ENCODE peak calls at places on chromosomes 13 and 19, in four cellular contexts. I is astrocyte; Z is lower leg skin; S is CD4-positive, alpha-beta T cell. P is an unnamed sample.

GRCh38 chr13:98749501-98749900 is 3.0 kb downstream of the SLC15A1 start:
- DNase-seq in I (peak; percentile 79), Z (no peak), S (no peak), P (no peak)

GRCh38 chr13:82717249-82717648 is 1165.0 kb downstream of the SLITRK1 start:
- DNase-seq in I (peak; percentile 85), Z (no peak), S (no peak), P (no peak)

GRCh38 chr13:93307651-93308050 is 81.0 kb downstream of the GPC6 start:
- DNase-seq in I (no peak), Z (no peak), S (no peak), P (no peak)

GRCh38 chr19:31501427-31502195 is 152.4 kb upstream of the TSHZ3 start:
- DNase-seq in I (no peak), Z (no peak), S (no peak), P (no peak)

GRCh38 chr13:109856350-109856749 is 70.0 kb upstream of the IRS2 start:
- DNase-seq in I (no peak), Z (no peak), S (no peak), P (no peak)

GRCh38 chr19:6577410-6578125 is 13.4 kb downstream of the CD70 start:
- DNase-seq in I (no peak), Z (no peak), S (no peak), P (no peak)

GRCh38 chr13:113672002-113672651 is 5.1 kb downstream of the GRK1 start:
- DNase-seq in I (no peak), Z (no peak), S (no peak), P (peak; percentile 4)

GRCh38 chr19:41299046-41299754 is 10.8 kb upstream of the CCDC97 start:
- DNase-seq in I (no peak), Z (peak; percentile 64), S (no peak), P (no peak)

GRCh38 chr19:7918615-7919421 is 1.3 kb upstream of the SNAPC2 start:
- DNase-seq in I (no peak), Z (no peak), S (no peak), P (no peak)

GRCh38 chr19:53772943-53773342 is 51.2 kb downstream of the NLRP12 start:
- DNase-seq in I (peak; percentile 40), Z (peak; percentile 61), S (peak; percentile 31), P (peak; percentile 17)

GRCh38 chr19:12665646-12666304 is 767 bp downstream of the MAN2B1 start:
- DNase-seq in I (no peak), Z (no peak), S (no peak), P (no peak)

GRCh38 chr13:113796211-113796875 is 37.3 kb downstream of the TMEM255B start:
- DNase-seq in I (no peak), Z (no peak), S (no peak), P (no peak)

GRCh38 chr19:30269638-30270037 is 102.5 kb upstream of the ZNF536 start:
- DNase-seq in I (no peak), Z (no peak), S (no peak), P (no peak)

GRCh38 chr13:43816401-43816889 is 29.7 kb upstream of the ENOX1 start:
- DNase-seq in I (no peak), Z (no peak), S (no peak), P (no peak)

GRCh38 chr13:41029629-41030028 is 10.5 kb upstream of the ELF1 start:
- DNase-seq in I (no peak), Z (no peak), S (no peak), P (no peak)

GRCh38 chr13:59702269-59702668 is 461.5 kb downstream of the DIAPH3 start:
- DNase-seq in I (no peak), Z (no peak), S (no peak), P (no peak)

GRCh38 chr13:29359181-29359580 is 236.3 kb downstream of the SLC7A1 start:
- DNase-seq in I (no peak), Z (no peak), S (no peak), P (no peak)

GRCh38 chr19:54518844-54519243 is 16.2 kb downstream of the LAIR2 start:
- DNase-seq in I (no peak), Z (no peak), S (no peak), P (no peak)

GRCh38 chr19:38321646-38322323 is 2.1 kb downstream of the KCNK6 start:
- DNase-seq in I (peak; percentile 30), Z (no peak), S (no peak), P (no peak)

GRCh38 chr19:42303101-42303464 is 659 bp upstream of the PAFAH1B3 start:
- DNase-seq in I (no peak), Z (no peak), S (no peak), P (no peak)

DNA sequence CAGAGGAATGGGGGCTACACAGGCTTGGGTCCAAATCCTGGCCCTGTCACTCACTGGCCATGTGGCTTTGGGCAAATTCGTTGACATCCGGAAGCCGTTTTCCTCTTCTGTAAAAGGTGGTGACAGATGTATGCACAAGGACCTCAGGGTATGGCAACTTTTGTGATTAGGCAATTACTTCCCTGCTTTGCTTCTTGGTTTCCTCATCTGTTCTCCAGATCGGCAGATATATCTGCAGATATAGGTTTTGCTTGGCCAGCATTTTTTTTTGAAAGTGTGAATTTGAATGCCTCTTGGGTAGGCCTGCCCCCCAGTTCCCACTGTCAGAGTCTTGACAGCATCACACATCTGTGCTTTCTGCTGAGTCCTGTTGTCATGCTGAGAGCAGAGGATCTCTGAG is 17.7 kb downstream of the TMEM272 start:
- DNase-seq in I (no peak), Z (no peak), S (no peak), P (no peak)
- TF ChIP-seq CTCF in I (no peak), Z (no peak), S (no peak), P (no peak)

DNA sequence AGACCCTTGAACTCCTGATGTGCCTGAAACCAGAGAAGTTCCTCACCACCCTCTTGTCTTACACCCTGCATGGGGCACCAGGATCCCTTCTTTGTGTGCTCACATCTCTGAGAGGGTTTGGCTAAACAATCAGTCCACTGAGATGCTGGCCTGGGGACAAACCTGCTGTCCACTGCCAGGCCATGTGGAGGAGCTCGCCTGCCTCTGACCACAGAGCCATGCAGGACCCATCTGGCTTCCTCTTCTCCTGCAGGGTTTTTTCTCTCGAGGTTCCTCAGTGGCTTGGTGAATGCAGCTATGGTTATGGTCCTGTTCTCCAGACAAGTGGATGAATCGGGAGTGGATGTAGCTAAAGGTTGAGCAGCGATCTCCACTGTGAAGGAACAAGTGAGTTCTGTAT is 49.1 kb upstream of the MEDAG start:
- DNase-seq in I (no peak), Z (no peak), S (no peak), P (no peak)
- TF ChIP-seq CTCF in I (no peak), Z (no peak), S (no peak), P (no peak)

GRCh38 chr19:17794412-17794730 is 567 bp upstream of the B3GNT3 start:
- DNase-seq in I (no peak), Z (no peak), S (no peak), P (no peak)
- TF ChIP-seq CTCF in I (no peak), Z (no peak), S (no peak), P (no peak)

GRCh38 chr19:48283908-48284307 is 14.0 kb downstream of the ZNF114 start:
- DNase-seq in I (peak; percentile 94), Z (no peak), S (no peak), P (no peak)

GRCh38 chr19:48284891-48285290 is 15.0 kb downstream of the ZNF114 start:
- DNase-seq in I (peak; percentile 30), Z (no peak), S (no peak), P (no peak)

GRCh38 chr19:48274938-48275337 is 5.1 kb downstream of the ZNF114 start:
- DNase-seq in I (no peak), Z (no peak), S (no peak), P (no peak)

GRCh38 chr19:48274173-48274572 is 4.3 kb downstream of the ZNF114 start:
- DNase-seq in I (no peak), Z (no peak), S (no peak), P (no peak)

GRCh38 chr19:48279747-48280146 is 9.9 kb downstream of the ZNF114 start:
- DNase-seq in I (no peak), Z (no peak), S (no peak), P (no peak)
- TF ChIP-seq CTCF in I (no peak), Z (no peak), S (no peak), P (no peak)

GRCh38 chr19:50155520-50156109 is 7.5 kb downstream of the IZUMO2 start:
- DNase-seq in I (no peak), Z (no peak), S (no peak), P (no peak)
- TF ChIP-seq CTCF in I (no peak), Z (no peak), S (no peak), P (no peak)

P was measured in natural killer cell.